ENCODE peak calls at places on chromosomes 1 and 21, in five cellular contexts. One of them, this sample, is unnamed.

GRCh38 chr1:195608883-195609282 is 999.4 kb downstream of the KCNT2 start:
- DNase-seq in H9: no peak
- DNase-seq in mesenchymal stem cell: no peak
- DNase-seq in neuronal stem cell: no peak
- DNase-seq in H1: no peak
- DNase-seq in this sample: peak

GRCh38 chr1:116404699-116405098 is 31.7 kb downstream of the ATP1A1 start:
- DNase-seq in H9: no peak
- DNase-seq in H1: no peak
- DNase-seq in neuronal stem cell: no peak
- DNase-seq in mesenchymal stem cell: no peak
- DNase-seq in this sample: peak

GRCh38 chr21:16002872-16003466 is 273.2 kb downstream of the USP25 start:
- DNase-seq in H9: no peak
- DNase-seq in mesenchymal stem cell: no peak
- DNase-seq in H1: no peak
- DNase-seq in neuronal stem cell: no peak
- DNase-seq in this sample: peak

GRCh38 chr1:42966688-42967609 is 8.3 kb upstream of the SLC2A1 start:
- DNase-seq in H1: peak
- DNase-seq in mesenchymal stem cell: peak
- DNase-seq in H9: peak
- DNase-seq in neuronal stem cell: no peak
- DNase-seq in this sample: peak

GRCh38 chr1:121586369-121587229 is 401.8 kb downstream of the SRGAP2C start:
- DNase-seq in H9: peak
- DNase-seq in mesenchymal stem cell: peak
- DNase-seq in neuronal stem cell: no peak
- DNase-seq in H1: no peak
- DNase-seq in this sample: no peak

GRCh38 chr21:14353712-14354111 is 29.2 kb downstream of the HSPA13 start:
- DNase-seq in H9: no peak
- DNase-seq in neuronal stem cell: no peak
- DNase-seq in mesenchymal stem cell: no peak
- DNase-seq in H1: no peak
- DNase-seq in this sample: no peak

GRCh38 chr1:174469687-174470086 is 21.9 kb downstream of the GPR52 start:
- DNase-seq in neuronal stem cell: no peak
- DNase-seq in H9: no peak
- DNase-seq in H1: no peak
- DNase-seq in mesenchymal stem cell: no peak
- DNase-seq in this sample: no peak

GRCh38 chr21:33670076-33670475 is 27.8 kb downstream of the ITSN1 start:
- DNase-seq in mesenchymal stem cell: no peak
- DNase-seq in H1: no peak
- DNase-seq in neuronal stem cell: no peak
- DNase-seq in H9: no peak
- DNase-seq in this sample: no peak

GRCh38 chr1:20481158-20481617 is 4.8 kb downstream of the CAMK2N1 start:
- DNase-seq in neuronal stem cell: no peak
- DNase-seq in H1: no peak
- DNase-seq in H9: no peak
- DNase-seq in mesenchymal stem cell: no peak
- DNase-seq in this sample: no peak

GRCh38 chr1:10599194-10599861 is 124.6 kb downstream of the PEX14 start:
- DNase-seq in H9: no peak
- DNase-seq in H1: no peak
- DNase-seq in mesenchymal stem cell: peak
- DNase-seq in neuronal stem cell: no peak
- DNase-seq in this sample: peak

GRCh38 chr1:26122988-26123973 is 11.7 kb downstream of the PDIK1L start:
- DNase-seq in mesenchymal stem cell: peak
- DNase-seq in neuronal stem cell: no peak
- DNase-seq in H9: no peak
- DNase-seq in H1: no peak
- DNase-seq in this sample: peak

GRCh38 chr1:165851034-165851658 is 23.7 kb downstream of the UCK2 start:
- DNase-seq in H9: no peak
- DNase-seq in neuronal stem cell: no peak
- DNase-seq in mesenchymal stem cell: peak
- DNase-seq in H1: no peak
- DNase-seq in this sample: peak

GRCh38 chr1:231139125-231139649 is 22.7 kb upstream of the TRIM67 start:
- DNase-seq in H9: no peak
- DNase-seq in mesenchymal stem cell: peak
- DNase-seq in H1: no peak
- DNase-seq in neuronal stem cell: no peak
- DNase-seq in this sample: no peak

GRCh38 chr1:229751629-229752028 is 125.6 kb downstream of the URB2 start:
- DNase-seq in neuronal stem cell: no peak
- DNase-seq in mesenchymal stem cell: no peak
- DNase-seq in H9: no peak
- DNase-seq in H1: no peak
- DNase-seq in this sample: no peak

GRCh38 chr1:176863613-176864012 is 300.9 kb downstream of the ASTN1 start:
- DNase-seq in H9: no peak
- DNase-seq in mesenchymal stem cell: no peak
- DNase-seq in neuronal stem cell: no peak
- DNase-seq in H1: no peak
- DNase-seq in this sample: peak

GRCh38 chr1:53371121-53371666 is 43.3 kb upstream of the LRP8 start:
- DNase-seq in neuronal stem cell: no peak
- DNase-seq in mesenchymal stem cell: no peak
- DNase-seq in H1: no peak
- DNase-seq in H9: peak
- DNase-seq in this sample: no peak

GRCh38 chr1:203166192-203166940 is 9.3 kb downstream of the MYBPH start:
- DNase-seq in H9: peak
- DNase-seq in H1: no peak
- DNase-seq in neuronal stem cell: no peak
- DNase-seq in mesenchymal stem cell: no peak
- DNase-seq in this sample: no peak

GRCh38 chr1:204442376-204443259 is 31.0 kb upstream of the PPP1R15B start:
- DNase-seq in H9: no peak
- DNase-seq in mesenchymal stem cell: no peak
- DNase-seq in neuronal stem cell: no peak
- DNase-seq in H1: no peak
- DNase-seq in this sample: no peak

GRCh38 chr1:11893907-11894251 is 32.3 kb downstream of the KIAA2013 start:
- DNase-seq in H9: peak
- DNase-seq in mesenchymal stem cell: peak
- DNase-seq in neuronal stem cell: peak
- DNase-seq in H1: no peak
- DNase-seq in this sample: peak

GRCh38 chr1:150575518-150576366 is 3.7 kb downstream of the MCL1 start:
- DNase-seq in neuronal stem cell: no peak
- DNase-seq in H9: no peak
- DNase-seq in H1: no peak
- DNase-seq in mesenchymal stem cell: peak
- DNase-seq in this sample: no peak

GRCh38 chr1:145858238-145858936 is 494 bp downstream of the PIAS3 start:
- DNase-seq in neuronal stem cell: peak
- DNase-seq in H9: peak
- DNase-seq in H1: peak
- DNase-seq in mesenchymal stem cell: peak
- DNase-seq in this sample: peak

GRCh38 chr1:60280764-60281278 is 207.3 kb upstream of the C1orf87 start:
- DNase-seq in mesenchymal stem cell: no peak
- DNase-seq in H1: no peak
- DNase-seq in neuronal stem cell: no peak
- DNase-seq in H9: no peak
- DNase-seq in this sample: no peak

GRCh38 chr1:178544531-178544930 is 31.6 kb downstream of the TEX35 start:
- DNase-seq in neuronal stem cell: no peak
- DNase-seq in H1: no peak
- DNase-seq in H9: no peak
- DNase-seq in mesenchymal stem cell: no peak
- DNase-seq in this sample: no peak

GRCh38 chr21:45420623-45421041 is 15.7 kb downstream of the COL18A1 start:
- DNase-seq in neuronal stem cell: no peak
- DNase-seq in H9: no peak
- DNase-seq in H1: no peak
- DNase-seq in mesenchymal stem cell: no peak
- DNase-seq in this sample: no peak

GRCh38 chr1:208821939-208822338 is 577.8 kb upstream of the PLXNA2 start:
- DNase-seq in H1: no peak
- DNase-seq in mesenchymal stem cell: no peak
- DNase-seq in neuronal stem cell: no peak
- DNase-seq in H9: no peak
- DNase-seq in this sample: no peak

GRCh38 chr1:207298666-207299065 is 22.8 kb upstream of the CD55 start:
- DNase-seq in H9: no peak
- DNase-seq in neuronal stem cell: no peak
- DNase-seq in H1: no peak
- DNase-seq in mesenchymal stem cell: no peak
- DNase-seq in this sample: no peak
- H2BK12ac ChIP-seq in H9: no peak
- H2BK12ac ChIP-seq in neuronal stem cell: no peak
- H2BK12ac ChIP-seq in H1: no peak
- H2BK12ac ChIP-seq in mesenchymal stem cell: no peak
- H2BK12ac ChIP-seq in this sample: no peak

DNA sequence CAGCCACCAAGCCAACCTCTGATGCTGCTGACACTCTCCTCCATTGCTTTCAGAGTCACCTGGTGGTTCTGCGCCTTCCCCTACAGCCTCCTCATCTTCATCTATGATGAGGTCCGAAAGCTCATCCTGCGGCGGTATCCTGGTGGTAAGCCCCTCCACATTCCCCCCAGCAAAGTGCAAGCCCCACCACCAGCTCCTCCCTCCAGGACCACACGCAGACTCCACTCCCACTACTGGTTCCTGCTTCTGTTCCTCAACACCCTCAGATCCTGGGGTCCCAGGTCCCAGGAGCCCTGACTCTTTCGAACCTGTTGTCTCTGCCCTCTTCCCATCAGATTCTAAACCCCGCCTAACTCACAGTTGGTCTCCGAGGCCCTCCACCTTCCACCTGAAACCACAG is 11.6 kb upstream of the ATP1A4 start:
- DNase-seq in neuronal stem cell: no peak
- DNase-seq in H1: no peak
- DNase-seq in H9: no peak
- DNase-seq in mesenchymal stem cell: no peak
- DNase-seq in this sample: no peak
- H2BK12ac ChIP-seq in neuronal stem cell: no peak
- H2BK12ac ChIP-seq in H1: no peak
- H2BK12ac ChIP-seq in H9: no peak
- H2BK12ac ChIP-seq in mesenchymal stem cell: no peak
- H2BK12ac ChIP-seq in this sample: no peak

DNA sequence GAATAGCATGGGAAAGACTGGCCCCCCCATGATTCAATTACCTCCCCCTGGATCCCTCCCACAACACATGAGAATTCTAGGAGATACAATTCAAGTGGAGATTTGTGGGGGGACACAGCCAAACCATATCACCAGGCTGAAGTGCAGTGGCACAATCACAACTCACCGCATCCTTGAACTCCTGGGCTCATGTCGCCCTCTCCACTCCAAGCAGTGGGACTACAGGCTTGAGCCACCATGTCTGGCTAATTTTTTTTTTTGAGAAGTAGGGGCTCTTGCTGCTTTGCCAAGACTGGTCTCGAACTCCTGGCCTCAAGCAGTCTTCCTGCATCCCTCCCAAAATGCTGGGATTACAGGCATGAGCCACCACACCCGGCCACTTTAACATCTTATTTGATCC is 27.0 kb upstream of the ACTL8 start:
- DNase-seq in H9: no peak
- DNase-seq in mesenchymal stem cell: no peak
- DNase-seq in neuronal stem cell: no peak
- DNase-seq in H1: no peak
- DNase-seq in this sample: no peak
- H2BK12ac ChIP-seq in H9: no peak
- H2BK12ac ChIP-seq in mesenchymal stem cell: no peak
- H2BK12ac ChIP-seq in neuronal stem cell: no peak
- H2BK12ac ChIP-seq in H1: no peak
- H2BK12ac ChIP-seq in this sample: no peak

DNA sequence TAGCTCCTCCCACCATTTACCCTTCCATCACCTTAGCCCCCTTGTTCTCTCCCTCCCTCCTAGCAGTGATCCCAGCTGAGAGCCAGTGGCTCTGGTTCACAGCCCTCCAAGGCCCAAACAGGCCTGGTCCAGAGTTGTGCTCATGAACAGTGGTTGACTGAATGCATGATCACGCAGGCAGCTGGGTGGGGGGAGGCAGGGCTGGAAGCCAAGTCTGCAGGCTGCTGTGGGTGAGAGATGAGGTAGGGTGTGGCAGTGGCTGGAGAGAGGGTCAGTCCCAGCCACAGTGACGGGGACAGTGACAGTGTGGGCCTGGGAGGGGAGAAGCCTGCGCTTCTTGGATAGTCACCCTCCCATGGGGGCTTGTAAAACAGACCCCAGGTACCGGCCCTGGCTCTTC is 22.2 kb downstream of the EPHA8 start:
- DNase-seq in mesenchymal stem cell: no peak
- DNase-seq in H9: no peak
- DNase-seq in H1: no peak
- DNase-seq in neuronal stem cell: no peak
- DNase-seq in this sample: no peak
- H2BK12ac ChIP-seq in mesenchymal stem cell: no peak
- H2BK12ac ChIP-seq in H9: no peak
- H2BK12ac ChIP-seq in H1: no peak
- H2BK12ac ChIP-seq in neuronal stem cell: no peak
- H2BK12ac ChIP-seq in this sample: no peak

DNA sequence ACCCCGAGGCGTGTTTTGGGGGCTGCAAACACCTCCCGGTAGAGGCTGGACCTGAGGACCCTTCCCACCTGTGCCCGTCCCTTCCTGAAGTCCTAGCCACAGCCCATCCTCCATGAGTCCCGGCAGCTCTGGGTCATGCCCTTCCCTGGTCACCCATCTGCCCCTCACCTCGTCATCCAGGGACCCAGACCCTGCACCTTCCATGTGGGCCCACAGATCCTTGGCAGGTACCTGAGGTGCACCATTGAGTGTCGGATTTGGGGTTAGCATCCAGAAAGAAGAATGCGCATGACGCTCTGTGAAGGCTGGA is 6.8 kb downstream of the RNF187 start:
- DNase-seq in H1: no peak
- DNase-seq in mesenchymal stem cell: no peak
- DNase-seq in H9: no peak
- DNase-seq in neuronal stem cell: no peak
- DNase-seq in this sample: no peak
- H2BK12ac ChIP-seq in H1: no peak
- H2BK12ac ChIP-seq in mesenchymal stem cell: no peak
- H2BK12ac ChIP-seq in H9: no peak
- H2BK12ac ChIP-seq in neuronal stem cell: no peak
- H2BK12ac ChIP-seq in this sample: no peak

GRCh38 chr1:180185281-180185680 is 30.6 kb downstream of the QSOX1 start:
- DNase-seq in mesenchymal stem cell: no peak
- DNase-seq in H1: no peak
- DNase-seq in H9: no peak
- DNase-seq in neuronal stem cell: no peak
- DNase-seq in this sample: no peak
- H2BK12ac ChIP-seq in mesenchymal stem cell: no peak
- H2BK12ac ChIP-seq in H1: no peak
- H2BK12ac ChIP-seq in H9: no peak
- H2BK12ac ChIP-seq in neuronal stem cell: no peak
- H2BK12ac ChIP-seq in this sample: no peak

GRCh38 chr1:34034029-34034428 is 131.0 kb downstream of the CSMD2 start:
- DNase-seq in mesenchymal stem cell: no peak
- DNase-seq in neuronal stem cell: no peak
- DNase-seq in H9: no peak
- DNase-seq in H1: no peak
- DNase-seq in this sample: no peak

GRCh38 chr1:34028381-34029055 is 136.5 kb downstream of the CSMD2 start:
- DNase-seq in H1: no peak
- DNase-seq in H9: no peak
- DNase-seq in mesenchymal stem cell: no peak
- DNase-seq in neuronal stem cell: no peak
- DNase-seq in this sample: peak

GRCh38 chr1:34029525-34029924 is 135.5 kb downstream of the CSMD2 start:
- DNase-seq in mesenchymal stem cell: no peak
- DNase-seq in neuronal stem cell: no peak
- DNase-seq in H1: no peak
- DNase-seq in H9: no peak
- DNase-seq in this sample: no peak
- H2BK12ac ChIP-seq in mesenchymal stem cell: no peak
- H2BK12ac ChIP-seq in neuronal stem cell: no peak
- H2BK12ac ChIP-seq in H1: no peak
- H2BK12ac ChIP-seq in H9: no peak
- H2BK12ac ChIP-seq in this sample: no peak

This sample was measured in trophoblast cell.